ENCODE peak calls at places on chromosomes 13 and 19, in six cellular contexts. B is breast epithelium; Z is uterus; S is effector memory CD4-positive, alpha-beta T cell; G is keratinocyte; V is stomach. K is an unnamed sample.
A peak's percentile ranks its signal among the peaks of the same experiment; 100 is the strongest.

GRCh38 chr13:113423225-113424170 is 29.8 kb downstream of the ADPRHL1 start:
- DNase-seq in B (no peak), Z (no peak), S (no peak), G (no peak), V (no peak), K (no peak)

GRCh38 chr19:8081569-8082550 is 29.3 kb downstream of the CCL25 start:
- DNase-seq in B (no peak), Z (no peak), S (no peak), G (no peak), V (no peak), K (no peak)

GRCh38 chr13:44301639-44302015 is 72.0 kb upstream of the SERP2 start:
- DNase-seq in B (no peak), Z (no peak), S (no peak), G (no peak), V (no peak), K (no peak)

GRCh38 chr19:46834121-46834520 is 16.5 kb downstream of the AP2S1 start:
- DNase-seq in B (no peak), Z (no peak), S (no peak), G (no peak), V (no peak), K (no peak)

GRCh38 chr19:13181747-13182388 is 31.7 kb downstream of the IER2 start:
- DNase-seq in B (peak; percentile 59), Z (peak; percentile 64), S (no peak), G (no peak), V (peak; percentile 76), K (peak; percentile 38)

GRCh38 chr19:35291259-35291658 is 702 bp upstream of the MAG start:
- DNase-seq in B (no peak), Z (no peak), S (no peak), G (no peak), V (no peak), K (no peak)

GRCh38 chr13:51122868-51123267 is 11.8 kb upstream of the C13orf42 start:
- DNase-seq in B (no peak), Z (no peak), S (no peak), G (no peak), V (no peak), K (no peak)

GRCh38 chr13:43377149-43377548 is 353.8 kb downstream of the DNAJC15 start:
- DNase-seq in B (no peak), Z (peak; percentile 27), S (no peak), G (no peak), V (no peak), K (no peak)

GRCh38 chr19:46580247-46580646 is 20.9 kb upstream of the CALM3 start:
- DNase-seq in B (no peak), Z (no peak), S (no peak), G (no peak), V (no peak), K (no peak)

GRCh38 chr19:50515168-50515561 is 1.5 kb upstream of the ASPDH start:
- DNase-seq in B (no peak), Z (no peak), S (no peak), G (no peak), V (no peak), K (no peak)

GRCh38 chr19:50514346-50515167 is 844 bp upstream of the ASPDH start:
- DNase-seq in B (no peak), Z (no peak), S (no peak), G (no peak), V (no peak), K (no peak)

GRCh38 chr19:50512999-50513745 is 541 bp downstream of the ASPDH start:
- DNase-seq in B (no peak), Z (no peak), S (no peak), G (no peak), V (no peak), K (no peak)

GRCh38 chr19:50512112-50512998 is 1.4 kb downstream of the ASPDH start:
- DNase-seq in B (no peak), Z (no peak), S (no peak), G (no peak), V (no peak), K (no peak)

GRCh38 chr19:50513746-50514345 is at the start of gene ASPDH:
- DNase-seq in B (no peak), Z (no peak), S (no peak), G (no peak), V (no peak), K (no peak)
- H3K36me3 ChIP-seq in B (no peaks in the 10 kb centered on the region), Z (no peaks in the 10 kb centered on the region), S (no peaks in the 10 kb centered on the region), G (no peaks in the 10 kb centered on the region), V (no peaks in the 10 kb centered on the region), K (no peaks in the 10 kb centered on the region)

DNA sequence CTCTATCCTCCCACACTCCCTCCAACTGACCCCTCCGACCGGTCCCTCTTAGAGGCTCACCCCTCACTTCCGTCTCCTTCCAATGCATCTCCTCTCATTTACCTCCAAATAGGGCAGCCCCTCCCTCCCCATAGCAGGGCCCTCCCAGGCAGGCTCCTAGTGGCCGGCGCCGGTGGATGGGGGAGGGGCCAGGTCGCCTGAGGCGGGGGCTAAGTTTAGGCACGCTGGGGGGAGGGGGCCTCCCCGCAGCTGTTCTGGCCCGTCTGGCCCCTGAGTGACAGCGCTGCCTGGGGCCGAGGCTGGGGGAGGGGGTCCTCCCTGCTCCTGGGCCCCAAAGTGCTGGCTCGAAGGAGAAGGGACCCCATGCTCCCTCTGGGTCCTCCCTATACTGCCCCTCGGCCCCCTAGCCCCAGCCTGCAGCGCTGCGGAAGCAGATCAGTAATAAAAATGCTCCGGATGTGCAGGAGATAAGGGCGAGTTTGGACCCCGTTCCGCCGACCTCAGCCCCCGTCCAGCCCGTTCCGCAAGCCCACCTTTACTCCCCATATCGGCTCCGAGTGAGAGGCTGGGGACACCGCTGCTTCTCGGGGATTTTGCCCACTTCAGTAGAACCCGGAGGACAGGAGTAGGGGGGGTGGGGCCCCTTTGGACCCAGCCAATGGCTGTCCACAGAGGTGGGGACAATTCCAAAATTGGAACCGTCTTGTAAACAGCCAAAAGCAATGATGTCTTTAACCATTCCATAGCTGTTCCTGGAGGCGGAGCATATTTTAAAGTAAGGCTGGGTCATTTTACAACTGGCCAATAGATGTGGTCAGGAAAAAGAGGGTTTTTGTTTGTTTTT is 4.0 kb downstream of the RTN2 start:
- DNase-seq in B (peak; percentile 66), Z (no peak), S (no peak), G (no peak), V (no peak), K (no peak)
- H3K27ac ChIP-seq in B (peak overlapping the region; percentile 79), Z (peak overlapping the region; percentile 36), S (no peak overlapping the region), G (no peak overlapping the region), V (peak overlapping the region; percentile 78), K (no peak overlapping the region)

GRCh38 chr13:73653688-73654087 is 480.5 kb downstream of the KLF12 start:
- DNase-seq in B (no peak), Z (no peak), S (no peak), G (no peak), V (no peak), K (no peak)

GRCh38 chr13:73658639-73659038 is 475.6 kb downstream of the KLF12 start:
- DNase-seq in B (no peak), Z (no peak), S (no peak), G (no peak), V (no peak), K (no peak)

GRCh38 chr13:73661066-73661465 is 473.1 kb downstream of the KLF12 start:
- DNase-seq in B (no peak), Z (no peak), S (no peak), G (no peak), V (no peak), K (no peak)

GRCh38 chr13:73657821-73658540 is 476.2 kb downstream of the KLF12 start:
- DNase-seq in B (peak; percentile 56), Z (peak; percentile 19), S (no peak), G (no peak), V (no peak), K (no peak)

GRCh38 chr13:73656863-73657262 is 477.3 kb downstream of the KLF12 start:
- DNase-seq in B (no peak), Z (no peak), S (no peak), G (no peak), V (no peak), K (no peak)
- H3K4me1 ChIP-seq in B (no peaks in the 10 kb centered on the region), Z (no peaks in the 10 kb centered on the region), S (no peaks in the 10 kb centered on the region), G (peaks cover 5% of the 10 kb centered on the region), V (no peaks in the 10 kb centered on the region), K (no peaks in the 10 kb centered on the region)

GRCh38 chr13:35822666-35823065 is 308.5 kb downstream of the DCLK1 start:
- DNase-seq in B (no peak), Z (no peak), S (no peak), G (no peak), V (no peak), K (no peak)
- H3K36me3 ChIP-seq in B (no peaks in the 10 kb centered on the region), Z (no peaks in the 10 kb centered on the region), S (no peaks in the 10 kb centered on the region), G (no peaks in the 10 kb centered on the region), V (no peaks in the 10 kb centered on the region), K (no peaks in the 10 kb centered on the region)